ENCODE peak calls at places on chromosomes 6 and 20, in four cellular contexts. P, B, D and R are unnamed samples.

GRCh38 chr20:62691485-62691884 is 17.2 kb upstream of the NTSR1 start:
- DNase-seq in P (no peak), B (no peak), D (no peak), R (no peak)

GRCh38 chr20:10716855-10717254 is 43.1 kb upstream of the JAG1 start:
- DNase-seq in D (no peak), B (no peak), P (no peak), R (no peak)

GRCh38 chr6:19538086-19538485 is 299.1 kb upstream of the ID4 start:
- DNase-seq in D (no peak), P (peak), B (no peak), R (no peak)

GRCh38 chr6:106866875-106867658 is 107.5 kb downstream of the CD24 start:
- DNase-seq in P (no peak), B (no peak), D (no peak), R (no peak)

GRCh38 chr6:109143191-109143590 is 47.9 kb downstream of the CEP57L1 start:
- DNase-seq in D (no peak), P (no peak), B (no peak), R (no peak)

GRCh38 chr6:145670306-145670705 is 65.0 kb downstream of the EPM2A start:
- DNase-seq in P (no peak), B (no peak), D (no peak), R (no peak)

GRCh38 chr6:166751051-166751595 is 124.1 kb upstream of the RPS6KA2 start:
- DNase-seq in B (peak), D (peak), P (no peak), R (peak)

GRCh38 chr6:130037207-130037811 is 18.9 kb downstream of the L3MBTL3 start:
- DNase-seq in D (no peak), B (no peak), P (no peak), R (no peak)

GRCh38 chr6:9699890-9700289 is 715.0 kb downstream of the TFAP2A start:
- DNase-seq in D (peak), B (no peak), P (no peak), R (no peak)

GRCh38 chr20:58058421-58059140 is 169.9 kb downstream of the ANKRD60 start:
- DNase-seq in D (no peak), P (no peak), B (no peak), R (no peak)

GRCh38 chr6:118986312-118986711 is 51.4 kb upstream of the MCM9 start:
- DNase-seq in B (no peak), D (no peak), P (no peak), R (no peak)

GRCh38 chr20:56974499-56975250 is 291.8 kb downstream of the BMP7 start:
- DNase-seq in B (peak), P (peak), D (peak), R (peak)

GRCh38 chr20:57624124-57624523 is 3.9 kb upstream of the ZBP1 start:
- DNase-seq in D (no peak), P (no peak), B (no peak), R (no peak)

GRCh38 chr6:155486795-155487294 is 31.2 kb upstream of the NOX3 start:
- DNase-seq in P (no peak), B (no peak), D (no peak), R (no peak)

GRCh38 chr6:160678230-160678629 is 14.2 kb upstream of the LPA start:
- DNase-seq in P (peak), B (no peak), D (no peak), R (no peak)

GRCh38 chr6:127967708-127968107 is 66.8 kb upstream of the THEMIS start:
- DNase-seq in P (no peak), B (no peak), D (no peak), R (peak)

GRCh38 chr6:127969701-127970100 is 68.8 kb upstream of the THEMIS start:
- DNase-seq in B (no peak), D (no peak), P (no peak), R (no peak)

GRCh38 chr6:127966616-127967015 is 65.8 kb upstream of the THEMIS start:
- DNase-seq in D (no peak), P (no peak), B (no peak), R (no peak)

GRCh38 chr6:127971386-127971785 is 70.5 kb upstream of the THEMIS start:
- DNase-seq in B (no peak), P (no peak), D (no peak), R (no peak)

GRCh38 chr6:127968394-127968793 is 67.5 kb upstream of the THEMIS start:
- DNase-seq in B (no peak), D (no peak), P (no peak), R (no peak)
- TF ChIP-seq CTCF in B (no peak), D (no peak), P (no peak), R (peak)

GRCh38 chr20:60934724-60935123 is 317.3 kb upstream of the CDH4 start:
- DNase-seq in P (no peak), D (no peak), B (no peak), R (no peak)
- TF ChIP-seq CTCF in P (no peak), D (no peak), B (no peak), R (no peak)

DNA sequence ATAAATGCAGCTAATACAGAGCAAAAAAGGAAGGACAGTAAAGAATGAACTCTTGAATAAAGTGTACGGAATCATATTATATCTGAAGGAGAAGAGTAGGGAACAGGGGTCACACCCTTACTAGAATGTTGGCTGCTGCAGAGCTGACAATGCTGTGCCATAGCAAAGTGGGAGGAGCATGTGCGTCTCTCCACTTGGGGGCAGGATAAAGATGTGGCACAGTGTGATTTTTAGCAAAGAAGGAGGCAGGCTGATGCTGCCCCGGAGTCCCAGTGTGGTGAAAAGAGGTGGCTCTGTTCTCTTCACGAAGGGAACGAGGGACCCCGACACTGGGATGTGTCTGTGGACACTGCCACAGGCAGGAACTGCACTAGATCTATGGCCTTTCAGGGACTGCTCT is 67.5 kb downstream of the INSM1 start:
- DNase-seq in D (no peak), B (no peak), P (no peak), R (peak)
- TF ChIP-seq CTCF in D (no peak), B (no peak), P (no peak), R (no peak)

GRCh38 chr20:50169329-50169823 is 15.9 kb upstream of the PEDS1 start:
- DNase-seq in D (peak), P (peak), B (peak), R (peak)

GRCh38 chr20:50163570-50164317 is 10.2 kb upstream of the PEDS1 start:
- DNase-seq in P (no peak), D (no peak), B (no peak), R (no peak)

GRCh38 chr20:50170549-50171220 is 17.2 kb upstream of the PEDS1 start:
- DNase-seq in D (no peak), B (no peak), P (no peak), R (no peak)

GRCh38 chr20:50165687-50166554 is 12.4 kb upstream of the PEDS1 start:
- DNase-seq in B (peak), P (peak), D (peak), R (peak)
- TF ChIP-seq CTCF in B (peak), P (no peak), D (no peak), R (no peak)

GRCh38 chr6:127102859-127103258 is 15.6 kb upstream of the RSPO3 start:
- DNase-seq in D (no peak), B (no peak), P (no peak), R (no peak)

GRCh38 chr6:127103482-127103881 is 15.0 kb upstream of the RSPO3 start:
- DNase-seq in D (no peak), P (no peak), B (no peak), R (no peak)

GRCh38 chr6:127096167-127096566 is 22.3 kb upstream of the RSPO3 start:
- DNase-seq in B (no peak), D (no peak), P (no peak), R (no peak)

GRCh38 chr6:127102299-127102698 is 16.2 kb upstream of the RSPO3 start:
- DNase-seq in B (no peak), D (no peak), P (peak), R (no peak)

GRCh38 chr6:127100510-127101140 is 17.8 kb upstream of the RSPO3 start:
- DNase-seq in D (no peak), B (no peak), P (no peak), R (no peak)
- TF ChIP-seq CTCF in D (no peak), B (peak), P (no peak), R (no peak)

GRCh38 chr6:116139917-116140316 is 14.0 kb upstream of the COL10A1 start:
- DNase-seq in D (no peak), P (no peak), B (peak), R (no peak)
- TF ChIP-seq CTCF in D (no peak), P (no peak), B (no peak), R (no peak)

GRCh38 chr20:37903317-37904007 is 535 bp downstream of the VSTM2L start:
- DNase-seq in D (no peak), P (no peak), B (no peak), R (no peak)
- TF ChIP-seq CTCF in D (peak), P (no peak), B (peak), R (peak)

GRCh38 chr6:139895205-139895793 is 520.9 kb upstream of the CITED2 start:
- DNase-seq in D (no peak), B (no peak), P (no peak), R (no peak)
- TF ChIP-seq CTCF in D (no peak), B (no peak), P (no peak), R (no peak)

DNA sequence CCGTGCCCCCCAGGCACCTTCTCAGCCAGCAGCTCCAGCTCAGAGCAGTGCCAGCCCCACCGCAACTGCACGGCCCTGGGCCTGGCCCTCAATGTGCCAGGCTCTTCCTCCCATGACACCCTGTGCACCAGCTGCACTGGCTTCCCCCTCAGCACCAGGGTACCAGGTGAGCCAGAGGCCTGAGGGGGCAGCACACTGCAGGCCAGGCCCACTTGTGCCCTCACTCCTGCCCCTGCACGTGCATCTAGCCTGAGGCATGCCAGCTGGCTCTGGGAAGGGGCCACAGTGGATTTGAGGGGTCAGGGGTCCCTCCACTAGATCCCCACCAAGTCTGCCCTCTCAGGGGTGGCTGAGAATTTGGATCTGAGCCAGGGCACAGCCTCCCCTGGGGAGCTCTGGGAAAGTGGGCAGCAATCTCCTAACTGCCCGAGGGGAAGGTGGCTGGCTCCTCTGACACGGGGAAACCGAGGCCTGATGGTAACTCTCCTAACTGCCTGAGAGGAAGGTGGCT is 960 bp downstream of the TNFRSF6B start:
- DNase-seq in D (no peak), P (peak), B (no peak), R (no peak)
- TF ChIP-seq CTCF in D (no peak), P (no peak), B (no peak), R (no peak)